ENCODE peak calls at places on chromosomes 1 and 21, in seven cellular contexts. A is transverse colon, E is heart left ventricle, I is esophagus squamous epithelium, Q is uterus, G is tibial nerve, V is right lobe of liver. M is an unnamed sample.

GRCh38 chr1:24683713-24684162 is 40.6 kb downstream of the SRRM1 start:
- DNase-seq in A (no peak), E (no peak), I (no peak), Q (peak; percentile 34), G (no peak), V (no peak), M (peak; percentile 63)

GRCh38 chr1:24888971-24889670 is 41.0 kb downstream of the RUNX3 start:
- DNase-seq in A (no peak), E (no peak), I (no peak), Q (no peak), G (no peak), V (no peak), M (no peak)

GRCh38 chr1:3473381-3473844 is 18.9 kb downstream of the ARHGEF16 start:
- DNase-seq in A (no peak), E (no peak), I (no peak), Q (no peak), G (no peak), V (no peak), M (no peak)

GRCh38 chr21:20882462-20883415 is 115.5 kb upstream of the NCAM2 start:
- DNase-seq in A (peak; percentile 21), E (no peak), I (no peak), Q (no peak), G (no peak), V (no peak), M (peak; percentile 41)

GRCh38 chr1:12315126-12315525 is 85.3 kb downstream of the VPS13D start:
- DNase-seq in A (no peak), E (no peak), I (no peak), Q (no peak), G (no peak), V (no peak), M (no peak)

GRCh38 chr1:69671363-69672010 is 103.8 kb downstream of the LRRC7 start:
- DNase-seq in A (no peak), E (no peak), I (no peak), Q (no peak), G (no peak), V (no peak), M (no peak)

GRCh38 chr1:204350857-204351573 is 8.7 kb downstream of the PLEKHA6 start:
- DNase-seq in A (peak; percentile 72), E (peak; percentile 74), I (no peak), Q (peak; percentile 79), G (peak; percentile 55), V (no peak), M (peak; percentile 74)

GRCh38 chr1:50959303-50959912 is 659 bp downstream of the FAF1 start:
- DNase-seq in A (peak; percentile 35), E (no peak), I (no peak), Q (no peak), G (no peak), V (no peak), M (peak; percentile 42)

GRCh38 chr1:33332357-33332789 is 11.5 kb upstream of the A3GALT2 start:
- DNase-seq in A (no peak), E (no peak), I (no peak), Q (no peak), G (no peak), V (no peak), M (peak; percentile 87)

GRCh38 chr1:46605242-46605641 is 1.2 kb upstream of the MKNK1 start:
- DNase-seq in A (no peak), E (no peak), I (no peak), Q (no peak), G (no peak), V (no peak), M (no peak)

GRCh38 chr1:201316556-201316955 is 33.2 kb downstream of the PKP1 start:
- DNase-seq in A (no peak), E (no peak), I (no peak), Q (no peak), G (no peak), V (no peak), M (no peak)

GRCh38 chr1:156625436-156626078 is 6.3 kb downstream of the HAPLN2 start:
- DNase-seq in A (peak; percentile 61), E (no peak), I (no peak), Q (peak; percentile 62), G (peak; percentile 40), V (no peak), M (peak; percentile 46)

GRCh38 chr1:230283678-230284077 is 142.5 kb downstream of the PGBD5 start:
- DNase-seq in A (no peak), E (no peak), I (no peak), Q (no peak), G (no peak), V (no peak), M (no peak)

GRCh38 chr1:223846668-223847007 is 891 bp upstream of the TP53BP2 start:
- DNase-seq in A (peak; percentile 28), E (no peak), I (no peak), Q (peak; percentile 44), G (no peak), V (no peak), M (peak; percentile 31)

GRCh38 chr21:17660862-17661261 is 48.2 kb upstream of the BTG3 start:
- DNase-seq in A (no peak), E (no peak), I (no peak), Q (no peak), G (no peak), V (no peak), M (no peak)

GRCh38 chr1:119032986-119033385 is 44.8 kb upstream of the TBX15 start:
- DNase-seq in A (no peak), E (no peak), I (no peak), Q (no peak), G (no peak), V (no peak), M (no peak)

GRCh38 chr21:35926003-35926541 is 134.3 kb downstream of the SETD4 start:
- DNase-seq in A (no peak), E (no peak), I (no peak), Q (no peak), G (no peak), V (no peak), M (no peak)

GRCh38 chr1:154619181-154619948 is 11.4 kb upstream of the ADAR start:
- DNase-seq in A (no peak), E (no peak), I (no peak), Q (no peak), G (no peak), V (no peak), M (no peak)

GRCh38 chr21:26112979-26113378 is 57.6 kb downstream of the APP start:
- DNase-seq in A (no peak), E (no peak), I (no peak), Q (no peak), G (no peak), V (no peak), M (no peak)

GRCh38 chr1:92461364-92462097 is 25.2 kb downstream of the GFI1 start:
- DNase-seq in A (no peak), E (no peak), I (no peak), Q (no peak), G (no peak), V (no peak), M (no peak)

GRCh38 chr1:155024315-155024714 is 9.3 kb downstream of the DCST2 start:
- DNase-seq in A (no peak), E (no peak), I (no peak), Q (no peak), G (no peak), V (no peak), M (no peak)

GRCh38 chr1:15153842-15154479 is 414 bp downstream of the TMEM51 start:
- DNase-seq in A (peak; percentile 81), E (peak; percentile 80), I (no peak), Q (peak; percentile 47), G (no peak), V (peak; percentile 69), M (peak; percentile 74)

GRCh38 chr1:37475380-37476086 is 1.2 kb downstream of the ZC3H12A start:
- DNase-seq in A (peak; percentile 29), E (no peak), I (no peak), Q (no peak), G (no peak), V (no peak), M (peak; percentile 67)

GRCh38 chr1:27935721-27936120 is 921 bp downstream of the SMPDL3B start:
- DNase-seq in A (no peak), E (no peak), I (no peak), Q (no peak), G (no peak), V (no peak), M (no peak)

GRCh38 chr1:48030696-48031365 is 33.6 kb upstream of the TRABD2B start:
- DNase-seq in A (no peak), E (no peak), I (no peak), Q (no peak), G (no peak), V (peak; percentile 75), M (no peak)

GRCh38 chr1:154716012-154716411 is 108.0 kb upstream of the ADAR start:
- DNase-seq in A (no peak), E (no peak), I (no peak), Q (peak; percentile 44), G (no peak), V (no peak), M (no peak)

GRCh38 chr1:18628511-18628910 is 2.1 kb upstream of the PAX7 start:
- DNase-seq in A (no peak), E (no peak), I (no peak), Q (no peak), G (no peak), V (no peak), M (no peak)
- H3K27me3 ChIP-seq in A (peaks cover 100% of the 10 kb centered on the region), E (peaks cover 74% of the 10 kb centered on the region), I (peaks cover 100% of the 10 kb centered on the region), Q (peaks cover 4% of the 10 kb centered on the region), G (peaks cover 89% of the 10 kb centered on the region), V (peaks cover 9% of the 10 kb centered on the region), M (peaks cover 62% of the 10 kb centered on the region)

GRCh38 chr21:39183272-39184049 is at the start of gene PSMG1:
- DNase-seq in A (peak; percentile 97), E (peak; percentile 95), I (peak; percentile 75), Q (peak; percentile 91), G (peak; percentile 91), V (peak; percentile 98), M (peak; percentile 96)
- TF ChIP-seq POLR2A in A (peak; percentile 83), E (no peak), I (no peak), Q (peak; percentile 68), G (peak; percentile 24), V (peak; percentile 88), M (peak; percentile 80)

GRCh38 chr1:150560011-150560438 is 10.8 kb downstream of the ADAMTSL4 start:
- DNase-seq in A (peak; percentile 85), E (peak; percentile 80), I (no peak), Q (peak; percentile 81), G (peak; percentile 69), V (peak; percentile 83), M (peak; percentile 85)

GRCh38 chr1:150558328-150558727 is 9.1 kb downstream of the ADAMTSL4 start:
- DNase-seq in A (peak; percentile 8), E (no peak), I (no peak), Q (peak; percentile 21), G (no peak), V (no peak), M (no peak)

GRCh38 chr1:150557813-150558212 is 8.6 kb downstream of the ADAMTSL4 start:
- DNase-seq in A (no peak), E (no peak), I (no peak), Q (no peak), G (no peak), V (no peak), M (no peak)

GRCh38 chr1:150559627-150560010 is 10.4 kb downstream of the ADAMTSL4 start:
- DNase-seq in A (no peak), E (no peak), I (no peak), Q (peak; percentile 42), G (no peak), V (peak; percentile 64), M (no peak)

GRCh38 chr1:150558761-150559626 is 9.8 kb downstream of the ADAMTSL4 start:
- DNase-seq in A (peak; percentile 38), E (peak; percentile 74), I (no peak), Q (peak; percentile 70), G (peak; percentile 35), V (peak; percentile 77), M (peak; percentile 75)
- H3K27ac ChIP-seq in A (peak overlapping the region; percentile 99), E (peak overlapping the region; percentile 100), I (peak overlapping the region; percentile 99), Q (peak overlapping the region; percentile 99), G (peak overlapping the region; percentile 97), V (peak overlapping the region; percentile 21), M (no peak overlapping the region)

GRCh38 chr21:33157303-33157702 is 72.4 kb upstream of the IFNAR2 start:
- DNase-seq in A (no peak), E (no peak), I (no peak), Q (no peak), G (no peak), V (no peak), M (no peak)
- H3K27me3 ChIP-seq in A (peaks cover 33% of the 10 kb centered on the region), E (no peaks in the 10 kb centered on the region), I (peaks cover 72% of the 10 kb centered on the region), Q (no peaks in the 10 kb centered on the region), G (peaks cover 18% of the 10 kb centered on the region), V (no peaks in the 10 kb centered on the region), M (peaks cover 6% of the 10 kb centered on the region)